ENCODE peak calls at places on chromosomes 13 and 19, in five cellular contexts. R, W, B, A and M are unnamed samples.

GRCh38 chr13:113203507-113204377 is 4.7 kb downstream of the PCID2 start:
- DNase-seq in R (peak; percentile 62), W (no peak), B (no peak), A (no peak), M (no peak)

GRCh38 chr13:113854238-113855011 is 9.5 kb downstream of the GAS6 start:
- DNase-seq in R (peak; percentile 30), W (peak; percentile 49), B (peak; percentile 81), A (no peak), M (peak; percentile 27)

GRCh38 chr13:113171250-113172125 is 13.0 kb downstream of the PROZ start:
- DNase-seq in R (no peak), W (no peak), B (no peak), A (peak; percentile 21), M (no peak)

GRCh38 chr13:93416943-93417342 is 190.3 kb downstream of the GPC6 start:
- DNase-seq in R (no peak), W (no peak), B (peak; percentile 22), A (no peak), M (no peak)

GRCh38 chr13:23941216-23941615 is 43.9 kb upstream of the C1QTNF9B start:
- DNase-seq in R (no peak), W (no peak), B (no peak), A (no peak), M (no peak)

GRCh38 chr19:57664269-57665127 is 4.2 kb upstream of the ZSCAN4 start:
- DNase-seq in R (peak; percentile 46), W (peak; percentile 56), B (peak; percentile 31), A (no peak), M (peak; percentile 42)

GRCh38 chr13:28859069-28859468 is 38.9 kb downstream of the MTUS2 start:
- DNase-seq in R (no peak), W (no peak), B (no peak), A (no peak), M (no peak)

GRCh38 chr19:58355891-58356235 is 2.6 kb upstream of the A1BG start:
- DNase-seq in R (no peak), W (no peak), B (no peak), A (no peak), M (peak; percentile 4)

GRCh38 chr19:19661675-19662251 is 1.7 kb downstream of the ATP13A1 start:
- DNase-seq in R (no peak), W (peak; percentile 29), B (no peak), A (peak; percentile 87), M (no peak)

GRCh38 chr19:2798733-2799132 is 13.4 kb downstream of the THOP1 start:
- DNase-seq in R (peak; percentile 10), W (no peak), B (peak; percentile 7), A (no peak), M (no peak)

GRCh38 chr13:67134322-67135129 is 95.6 kb downstream of the PCDH9 start:
- DNase-seq in R (peak; percentile 39), W (no peak), B (peak; percentile 25), A (peak; percentile 0), M (peak; percentile 47)

GRCh38 chr13:100247937-100248336 is 159.0 kb downstream of the PCCA start:
- DNase-seq in R (no peak), W (no peak), B (no peak), A (no peak), M (no peak)

GRCh38 chr13:113196970-113197737 is 11.3 kb downstream of the PCID2 start:
- DNase-seq in R (no peak), W (no peak), B (no peak), A (no peak), M (no peak)

GRCh38 chr13:98672947-98673545 is 79.4 kb downstream of the SLC15A1 start:
- DNase-seq in R (peak; percentile 85), W (peak; percentile 78), B (peak; percentile 75), A (peak; percentile 66), M (peak; percentile 85)

GRCh38 chr13:89737051-89737450 is 1610.4 kb upstream of the MIR17HG start:
- DNase-seq in R (no peak), W (no peak), B (no peak), A (no peak), M (no peak)

GRCh38 chr13:27476943-27477681 is 26.7 kb upstream of the MTIF3 start:
- DNase-seq in R (peak; percentile 38), W (no peak), B (peak; percentile 50), A (peak; percentile 71), M (peak; percentile 62)

DNA sequence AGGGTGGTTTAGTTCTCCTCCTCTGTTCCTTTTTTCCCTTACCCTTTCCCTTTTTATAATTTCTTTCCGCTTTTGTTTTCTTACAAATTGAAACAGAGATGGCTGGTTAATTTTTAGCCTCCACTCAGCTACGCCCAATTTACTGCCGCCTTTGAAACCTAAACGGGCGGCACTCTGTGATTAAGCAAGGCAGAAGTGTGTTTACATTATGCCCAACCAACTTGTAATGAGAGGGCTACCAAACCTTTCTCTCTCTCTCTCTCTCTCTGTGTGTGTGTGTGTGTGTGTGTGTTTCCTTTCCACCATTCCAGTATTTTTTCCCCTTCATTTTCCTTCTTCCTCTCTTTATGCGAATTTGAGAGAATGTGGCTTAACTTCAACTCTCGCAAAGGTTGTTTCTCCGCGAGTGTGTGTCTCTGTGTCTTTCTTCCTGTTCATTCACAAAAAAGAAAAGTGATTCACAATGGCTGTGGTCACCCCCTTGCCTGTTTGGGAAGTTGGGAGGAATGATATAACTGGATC is 31.3 kb downstream of the NFIX start:
- DNase-seq in R (peak; percentile 57), W (no peak), B (peak; percentile 57), A (no peak), M (peak; percentile 40)
- H3K4me3 ChIP-seq in R (peak overlapping the region; percentile 86), W (no peak overlapping the region), B (peak overlapping the region; percentile 8), A (no peak overlapping the region), M (peak overlapping the region; percentile 59)

DNA sequence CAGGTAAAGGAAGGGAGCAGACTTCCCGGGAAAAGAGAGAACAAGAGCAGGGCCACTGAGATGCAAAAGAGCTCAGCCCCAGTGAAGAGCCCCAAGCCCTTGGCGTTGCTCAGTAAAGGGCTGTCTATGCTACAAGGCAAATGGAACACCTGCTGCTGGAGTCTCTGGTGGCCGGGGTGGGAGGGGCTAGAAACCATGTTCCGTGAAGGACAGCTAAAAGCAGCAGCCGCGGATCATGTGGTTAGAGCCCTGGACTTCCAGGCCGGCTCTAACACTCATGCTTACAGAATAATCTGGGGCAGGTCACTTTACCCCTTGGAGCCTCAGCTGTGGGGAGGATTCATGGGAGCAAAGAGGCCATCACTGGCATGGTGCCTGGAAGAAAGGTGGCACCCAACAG is 17.8 kb downstream of the POU2F2 start:
- DNase-seq in R (no peak), W (no peak), B (no peak), A (no peak), M (no peak)
- H3K4me3 ChIP-seq in R (no peak overlapping the region), W (no peak overlapping the region), B (no peak overlapping the region), A (no peak overlapping the region), M (no peak overlapping the region)

DNA sequence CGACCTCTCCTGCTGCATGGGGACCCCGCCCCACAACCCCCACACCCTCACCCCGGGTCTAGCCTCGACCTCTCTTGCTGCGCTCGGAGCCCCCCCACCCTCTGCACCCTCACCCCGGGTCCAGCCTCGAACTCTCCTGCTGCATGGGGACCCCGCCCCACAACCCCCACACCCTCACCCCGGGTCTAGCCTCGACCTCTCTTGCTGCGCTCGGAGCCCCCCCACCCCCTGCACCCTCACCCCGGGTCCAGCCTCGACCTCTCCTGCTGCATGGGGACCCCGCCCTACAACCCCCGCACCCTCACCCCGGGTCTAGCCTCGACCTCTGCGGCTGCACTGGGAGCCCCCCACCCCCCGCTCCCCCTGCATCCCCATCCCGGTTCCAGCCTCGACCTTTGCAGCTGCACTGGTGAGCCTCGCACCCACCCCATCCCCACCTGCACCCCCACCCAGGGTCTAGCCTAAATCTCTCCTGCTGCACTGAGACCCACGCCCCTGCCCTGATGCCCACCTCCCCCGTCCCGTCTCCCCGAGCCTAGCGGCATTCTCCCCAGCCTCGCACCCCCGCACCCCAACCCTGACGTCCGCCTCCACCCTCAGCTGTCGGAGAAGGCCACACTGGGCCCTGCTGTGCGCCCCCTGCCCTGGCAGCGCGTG is 1.8 kb downstream of the CFD start:
- DNase-seq in R (no peak), W (no peak), B (no peak), A (no peak), M (no peak)
- H3K4me3 ChIP-seq in R (no peak overlapping the region), W (no peak overlapping the region), B (no peak overlapping the region), A (no peak overlapping the region), M (no peak overlapping the region)

GRCh38 chr13:39597828-39598227 is 5.2 kb downstream of the LHFPL6 start:
- DNase-seq in R (peak; percentile 58), W (no peak), B (peak; percentile 59), A (no peak), M (peak; percentile 51)
- H3K4me3 ChIP-seq in R (peak overlapping the region; percentile 46), W (no peak overlapping the region), B (no peak overlapping the region), A (no peak overlapping the region), M (no peak overlapping the region)

GRCh38 chr19:11269408-11269807 is 7.1 kb upstream of the DOCK6 start:
- DNase-seq in R (peak; percentile 41), W (no peak), B (peak; percentile 56), A (no peak), M (no peak)
- H3K4me3 ChIP-seq in R (no peak overlapping the region), W (no peak overlapping the region), B (no peak overlapping the region), A (no peak overlapping the region), M (no peak overlapping the region)

GRCh38 chr19:55644191-55644833 is 863 bp downstream of the ZNF581 start:
- DNase-seq in R (no peak), W (no peak), B (no peak), A (no peak), M (no peak)

GRCh38 chr19:55645512-55645881 is 2.0 kb downstream of the ZNF581 start:
- DNase-seq in R (no peak), W (no peak), B (no peak), A (no peak), M (no peak)

GRCh38 chr19:55643733-55644116 is 276 bp downstream of the ZNF581 start:
- DNase-seq in R (no peak), W (peak; percentile 58), B (no peak), A (no peak), M (no peak)

GRCh38 chr19:55643003-55643732 is at the start of gene ZNF581:
- DNase-seq in R (peak; percentile 76), W (peak; percentile 87), B (peak; percentile 78), A (peak; percentile 88), M (peak; percentile 82)

GRCh38 chr19:55644842-55645511 is 1.5 kb downstream of the ZNF581 start:
- DNase-seq in R (no peak), W (no peak), B (no peak), A (no peak), M (no peak)
- H3K4me3 ChIP-seq in R (peak overlapping the region; percentile 75), W (no peak overlapping the region), B (no peak overlapping the region), A (no peak overlapping the region), M (no peak overlapping the region)